ENCODE peak calls at places on chromosomes 13 and 19, in four cellular contexts. I is Calu3, F is HFFc6, O is cardiac fibroblast. N is an unnamed sample.

GRCh38 chr19:38831142-38831605 is 420 bp downstream of the ECH1 start:
- DNase-seq in I (peak), F (peak), O (peak), N (peak)

GRCh38 chr13:93963266-93964131 is 516.0 kb downstream of the DCT start:
- DNase-seq in I (no peak), F (peak), O (peak), N (no peak)

GRCh38 chr19:5046339-5047039 is 77.6 kb downstream of the KDM4B start:
- DNase-seq in I (peak), F (peak), O (no peak), N (no peak)

GRCh38 chr19:38933544-38933943 is 2.8 kb downstream of the MRPS12 start:
- DNase-seq in I (no peak), F (no peak), O (no peak), N (no peak)

GRCh38 chr13:34217343-34218094 is 399.6 kb downstream of the RFC3 start:
- DNase-seq in I (no peak), F (no peak), O (no peak), N (no peak)

GRCh38 chr19:30530751-30531150 is 158.6 kb downstream of the ZNF536 start:
- DNase-seq in I (no peak), F (no peak), O (no peak), N (no peak)

GRCh38 chr13:108213946-108214345 is 1.4 kb downstream of the LIG4 start:
- DNase-seq in I (no peak), F (peak), O (no peak), N (no peak)

GRCh38 chr19:821976-822773 is 420 bp upstream of the PLPPR3 start:
- DNase-seq in I (no peak), F (no peak), O (no peak), N (peak)

GRCh38 chr19:13404236-13404635 is 102.0 kb downstream of the CACNA1A start:
- DNase-seq in I (no peak), F (no peak), O (no peak), N (no peak)

GRCh38 chr19:9597027-9597426 is 12.7 kb upstream of the ZNF121 start:
- DNase-seq in I (peak), F (peak), O (peak), N (no peak)

GRCh38 chr19:19447536-19448237 is 42.2 kb downstream of the GATAD2A start:
- DNase-seq in I (no peak), F (no peak), O (no peak), N (no peak)

GRCh38 chr13:21676611-21677021 is 5.7 kb downstream of the FGF9 start:
- DNase-seq in I (no peak), F (no peak), O (no peak), N (peak)

GRCh38 chr13:109959903-109960302 is 173.5 kb upstream of the IRS2 start:
- DNase-seq in I (no peak), F (no peak), O (no peak), N (no peak)

GRCh38 chr19:50933640-50934039 is 19.2 kb downstream of the KLK5 start:
- DNase-seq in I (no peak), F (peak), O (peak), N (no peak)

GRCh38 chr13:111177081-111177711 is 62.1 kb downstream of the ARHGEF7 start:
- DNase-seq in I (no peak), F (no peak), O (peak), N (no peak)

GRCh38 chr13:113404723-113405471 is 41.0 kb upstream of the GRTP1 start:
- DNase-seq in I (no peak), F (no peak), O (no peak), N (no peak)

GRCh38 chr13:41216160-41216559 is 21.8 kb upstream of the KBTBD7 start:
- DNase-seq in I (no peak), F (no peak), O (peak), N (no peak)

GRCh38 chr13:79401259-79402071 is 4.6 kb downstream of the RBM26 start:
- DNase-seq in I (no peak), F (no peak), O (no peak), N (peak)

GRCh38 chr13:113938716-113939115 is 35.2 kb downstream of the C13orf46 start:
- DNase-seq in I (no peak), F (no peak), O (peak), N (no peak)

GRCh38 chr19:40231544-40232424 is 5.3 kb upstream of the CCNP start:
- DNase-seq in I (peak), F (no peak), O (peak), N (no peak)

GRCh38 chr19:56573914-56574313 is 6.6 kb downstream of the ZNF470 start:
- DNase-seq in I (no peak), F (no peak), O (no peak), N (no peak)

GRCh38 chr13:21074601-21075302 is 13.4 kb upstream of the LATS2 start:
- DNase-seq in I (no peak), F (no peak), O (peak), N (peak)

GRCh38 chr19:49875801-49876421 is 1.2 kb downstream of the AKT1S1 start:
- DNase-seq in I (peak), F (no peak), O (peak), N (no peak)

GRCh38 chr19:13783565-13784500 is 9.6 kb downstream of the C19orf53 start:
- DNase-seq in I (no peak), F (no peak), O (no peak), N (no peak)

GRCh38 chr19:30228726-30229523 is 143.3 kb upstream of the ZNF536 start:
- DNase-seq in I (no peak), F (no peak), O (peak), N (peak)

GRCh38 chr13:50119593-50119992 is 104.3 kb downstream of the KCNRG start:
- DNase-seq in I (no peak), F (no peak), O (peak), N (no peak)

GRCh38 chr13:30792257-30793000 is 57.1 kb downstream of the ALOX5AP start:
- DNase-seq in I (peak), F (peak), O (peak), N (no peak)

GRCh38 chr13:65453982-65454381 is 1776.2 kb downstream of the PCDH9 start:
- DNase-seq in I (no peak), F (no peak), O (no peak), N (no peak)

GRCh38 chr19:46372901-46373572 is 26.1 kb downstream of the PPP5C start:
- DNase-seq in I (peak), F (no peak), O (peak), N (no peak)

GRCh38 chr13:77062097-77062496 is 35.1 kb upstream of the FBXL3 start:
- DNase-seq in I (no peak), F (peak), O (no peak), N (no peak)

GRCh38 chr13:40589285-40590109 is 76.9 kb downstream of the FOXO1 start:
- DNase-seq in I (no peak), F (no peak), O (peak), N (peak)

GRCh38 chr19:39282021-39282420 is 13.8 kb downstream of the IFNL2 start:
- DNase-seq in I (no peak), F (no peak), O (no peak), N (no peak)

GRCh38 chr19:862529-863304 is 3.3 kb downstream of the CFD start:
- DNase-seq in I (peak), F (peak), O (peak), N (peak)

DNA sequence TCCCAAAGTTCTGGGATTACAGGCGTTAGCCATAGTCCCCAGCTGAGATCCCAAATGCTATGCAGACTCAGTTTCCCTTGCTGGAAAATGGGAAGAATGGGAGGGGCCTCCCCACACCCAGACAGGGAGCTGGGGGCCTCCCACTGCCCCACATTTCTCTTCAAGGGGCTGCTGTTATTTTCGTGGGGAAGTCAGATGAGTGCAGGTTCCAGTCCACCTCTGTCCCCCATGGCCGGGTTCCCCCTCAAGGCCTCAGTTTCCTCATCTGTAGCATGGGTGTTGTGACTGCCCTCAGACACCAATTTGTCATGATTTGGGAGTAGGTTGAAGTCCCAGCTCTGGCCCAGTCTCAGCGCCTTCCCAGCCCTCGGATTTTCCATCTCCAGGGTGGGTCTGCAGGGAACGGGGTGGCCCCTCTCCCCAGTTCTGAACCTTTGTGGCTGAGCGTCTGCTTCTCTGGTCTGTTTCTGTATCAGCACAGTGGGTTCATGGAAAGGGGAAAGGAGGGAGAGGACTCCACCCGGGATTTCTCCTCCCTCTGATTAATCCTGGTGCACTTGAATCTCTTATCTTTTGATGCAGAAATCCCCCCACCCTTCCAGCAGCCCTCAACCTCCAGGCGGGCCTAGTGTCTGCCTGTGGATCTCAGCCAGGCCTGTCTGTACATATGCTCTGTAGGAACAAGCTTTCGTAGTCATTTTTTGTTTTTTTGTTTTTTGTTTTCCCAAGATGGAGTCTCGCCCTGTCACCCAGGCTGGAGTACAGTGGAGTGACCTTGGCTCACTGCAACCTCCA is 12.2 kb downstream of the NFIC start:
- DNase-seq in I (no peak), F (no peak), O (no peak), N (no peak)
- TF ChIP-seq CTCF in I (no peak), F (no peak), O (no peak), N (no peak)

GRCh38 chr19:21260164-21260847 is 68.9 kb downstream of the ZNF708 start:
- DNase-seq in I (no peak), F (no peak), O (no peak), N (no peak)

GRCh38 chr19:21256722-21257121 is 72.5 kb downstream of the ZNF708 start:
- DNase-seq in I (no peak), F (peak), O (peak), N (no peak)
- TF ChIP-seq CTCF in I (no peak), F (peak), O (no peak), N (peak)

DNA sequence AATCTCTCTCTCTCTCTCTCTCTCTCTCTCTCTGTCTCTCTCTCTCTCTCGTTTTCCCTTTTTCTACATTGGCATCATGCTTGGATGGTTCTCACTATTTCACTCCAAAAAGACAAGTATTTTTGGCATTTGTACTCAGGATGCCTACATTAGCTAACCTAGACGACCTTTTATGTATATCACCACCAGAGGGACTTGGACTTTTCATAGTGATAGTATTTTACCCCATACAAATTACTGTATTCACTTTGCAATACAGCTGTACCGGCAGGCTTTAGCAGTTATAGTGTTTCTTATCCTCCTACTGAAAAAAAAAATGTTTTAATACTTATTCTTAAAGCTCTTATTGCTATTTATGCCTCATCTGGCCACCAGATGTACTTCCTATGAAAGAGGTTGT is 687.2 kb upstream of the KLHL1 start:
- DNase-seq in I (no peak), F (no peak), O (no peak), N (no peak)
- TF ChIP-seq CTCF in I (no peak), F (no peak), O (no peak), N (no peak)

GRCh38 chr19:6210721-6211600 is 68.8 kb downstream of the MLLT1 start:
- DNase-seq in I (no peak), F (no peak), O (no peak), N (no peak)
- TF ChIP-seq CTCF in I (no peak), F (no peak), O (no peak), N (no peak)

DNA sequence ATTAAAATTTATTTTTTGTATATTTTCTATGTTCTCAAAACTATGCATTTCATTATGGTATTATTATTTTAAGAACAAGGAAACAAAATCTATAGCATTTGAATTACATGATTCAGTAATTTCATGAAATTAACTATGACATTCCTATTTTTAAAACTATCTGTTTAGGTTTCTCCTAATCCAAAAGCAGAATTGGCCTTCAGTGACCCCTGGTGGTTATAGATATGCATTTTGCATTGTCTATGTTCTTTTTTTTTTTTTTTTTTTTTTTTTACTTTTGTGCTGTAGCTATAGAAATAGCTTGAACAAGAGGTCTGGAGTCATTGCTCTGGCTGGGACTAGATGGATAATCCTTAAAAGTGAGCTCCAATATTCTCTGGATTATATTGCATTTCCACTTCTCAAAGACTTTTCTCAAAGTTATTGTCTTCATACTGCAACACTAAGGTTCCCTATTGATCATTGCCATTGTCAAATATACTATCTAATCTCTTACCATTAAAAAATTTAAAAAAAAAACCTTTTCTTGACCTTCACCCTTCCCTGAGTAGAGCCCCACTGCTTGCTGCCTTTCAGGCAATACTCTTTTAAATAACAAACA is 15.9 kb upstream of the DNAJC3 start:
- DNase-seq in I (peak), F (peak), O (peak), N (no peak)
- TF ChIP-seq CTCF in I (no peak), F (peak), O (peak), N (peak)